ENCODE peak calls at places on chromosomes 7 and 10, in five cellular contexts. A is SK-N-SH, I is IMR-90, W is K562, L is GM12878. F is an unnamed sample.

GRCh38 chr10:96832721-96833219 is 672 bp downstream of the LCOR start:
- DNase-seq in A (peak), I (peak), W (no peak), L (no peak), F (peak)

GRCh38 chr10:72068901-72069446 is 19.4 kb downstream of the SPOCK2 start:
- DNase-seq in A (peak), I (no peak), W (no peak), L (no peak), F (no peak)

GRCh38 chr10:12308102-12308501 is 41.2 kb upstream of the CAMK1D start:
- DNase-seq in A (no peak), I (no peak), W (no peak), L (no peak), F (no peak)

GRCh38 chr7:111232249-111233084 is 141.5 kb downstream of the LRRN3 start:
- DNase-seq in A (no peak), I (peak), W (no peak), L (no peak), F (peak)

GRCh38 chr7:7438851-7439250 is 96.8 kb downstream of the COL28A1 start:
- DNase-seq in A (no peak), I (peak), W (no peak), L (no peak), F (peak)

GRCh38 chr7:522071-522937 is 2.7 kb upstream of the PDGFA start:
- DNase-seq in A (no peak), I (peak), W (peak), L (peak), F (no peak)

GRCh38 chr7:28808786-28809533 is 149.2 kb downstream of the TRIL start:
- DNase-seq in A (peak), I (peak), W (peak), L (no peak), F (no peak)

GRCh38 chr10:78868861-78869260 is 199.9 kb upstream of the ZMIZ1 start:
- DNase-seq in A (no peak), I (no peak), W (no peak), L (no peak), F (no peak)

GRCh38 chr7:1096156-1097119 is 8.5 kb downstream of the GPER1 start:
- DNase-seq in A (peak), I (no peak), W (no peak), L (no peak), F (no peak)

GRCh38 chr7:2598175-2598823 is 33.5 kb upstream of the TTYH3 start:
- DNase-seq in A (no peak), I (no peak), W (no peak), L (no peak), F (no peak)

GRCh38 chr7:14851610-14852009 is 50.9 kb downstream of the DGKB start:
- DNase-seq in A (no peak), I (peak), W (no peak), L (no peak), F (no peak)

GRCh38 chr10:31101123-31101522 is 69.5 kb upstream of the ZNF438 start:
- DNase-seq in A (no peak), I (peak), W (no peak), L (peak), F (peak)

GRCh38 chr7:105896407-105896842 is 20.0 kb upstream of the ATXN7L1 start:
- DNase-seq in A (peak), I (no peak), W (no peak), L (no peak), F (no peak)

GRCh38 chr10:12981570-12981969 is 19.9 kb downstream of the CCDC3 start:
- DNase-seq in A (no peak), I (peak), W (no peak), L (no peak), F (no peak)

GRCh38 chr10:101649530-101650085 is 45.4 kb downstream of the FBXW4 start:
- DNase-seq in A (no peak), I (no peak), W (no peak), L (no peak), F (no peak)

GRCh38 chr7:40739257-40739656 is 604.5 kb downstream of the SUGCT start:
- DNase-seq in A (no peak), I (no peak), W (no peak), L (no peak), F (no peak)

GRCh38 chr7:1029637-1030443 is 14.5 kb upstream of the GPR146 start:
- DNase-seq in A (no peak), I (no peak), W (no peak), L (no peak), F (no peak)

GRCh38 chr10:10138685-10139084 is 879.0 kb upstream of the CELF2 start:
- DNase-seq in A (no peak), I (no peak), W (no peak), L (no peak), F (no peak)

GRCh38 chr7:100430450-100431285 is 1.0 kb downstream of the MEPCE start:
- DNase-seq in A (peak), I (peak), W (peak), L (no peak), F (no peak)

GRCh38 chr7:41476117-41476803 is 226.6 kb downstream of the INHBA start:
- DNase-seq in A (no peak), I (no peak), W (no peak), L (peak), F (no peak)

GRCh38 chr7:35253680-35254495 is at the start of gene TBX20:
- DNase-seq in A (peak), I (peak), W (no peak), L (no peak), F (peak)

GRCh38 chr10:12914111-12914510 is 87.4 kb downstream of the CCDC3 start:
- DNase-seq in A (no peak), I (no peak), W (no peak), L (no peak), F (no peak)

GRCh38 chr7:134667899-134668298 is 21.2 kb downstream of the BPGM start:
- DNase-seq in A (no peak), I (no peak), W (no peak), L (no peak), F (no peak)

GRCh38 chr7:148303295-148304013 is 287.1 kb upstream of the C7orf33 start:
- DNase-seq in A (peak), I (no peak), W (no peak), L (no peak), F (peak)

GRCh38 chr10:63256047-63256773 is 123.1 kb downstream of the NRBF2 start:
- DNase-seq in A (peak), I (no peak), W (no peak), L (no peak), F (no peak)

DNA sequence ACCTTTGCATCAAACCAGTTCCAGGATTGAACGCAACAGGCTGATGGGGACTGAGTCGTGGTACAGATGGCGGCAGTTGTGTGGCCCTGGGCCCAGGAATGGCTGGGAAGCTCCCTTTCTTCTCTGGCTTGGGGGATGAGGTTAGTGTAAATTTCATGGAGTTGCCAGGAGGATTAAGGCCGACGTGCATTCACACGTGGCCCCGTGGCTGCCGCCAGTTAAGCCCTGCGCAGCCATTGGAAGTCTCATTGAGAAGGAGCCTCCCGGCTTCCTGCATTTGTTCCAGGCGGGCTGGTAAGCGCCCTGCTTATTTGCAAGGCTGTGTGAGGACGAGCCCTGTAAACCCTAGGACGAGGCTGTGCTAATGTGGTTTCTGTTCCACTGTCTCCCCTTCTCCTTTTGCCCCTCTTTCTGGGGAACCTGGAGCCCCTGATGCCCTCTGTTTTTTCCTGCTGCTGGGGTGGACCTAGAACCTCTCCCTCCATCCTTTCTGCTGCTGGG is 174.7 kb upstream of the TNRC18 start:
- DNase-seq in A (no peak), I (no peak), W (no peak), L (no peak), F (no peak)
- TF ChIP-seq RCOR1 in A (no peak), I (no peak), W (no peak), L (no peak), F (no peak)

DNA sequence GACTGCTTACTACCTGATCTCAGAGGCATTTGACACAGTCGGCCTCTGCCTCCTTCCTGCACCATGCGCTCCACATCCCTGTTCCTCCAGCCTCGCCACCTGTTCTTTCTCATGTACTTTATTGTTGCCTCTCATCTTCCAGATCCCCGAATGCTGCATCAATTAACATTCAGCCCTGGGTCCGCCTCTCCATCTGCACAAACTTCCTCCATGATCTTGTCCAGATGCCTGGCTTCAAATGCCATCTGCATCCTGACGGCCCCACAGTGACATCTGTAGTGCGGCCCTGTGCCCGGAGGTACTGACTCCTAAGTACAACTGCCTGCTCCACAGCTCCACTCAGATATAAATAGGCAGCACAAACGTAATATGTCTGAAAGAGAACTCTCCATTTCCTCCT is 51.2 kb upstream of the STK17A start:
- DNase-seq in A (peak), I (no peak), W (no peak), L (no peak), F (no peak)
- TF ChIP-seq RCOR1 in A (peak), I (no peak), W (no peak), L (no peak), F (no peak)

DNA sequence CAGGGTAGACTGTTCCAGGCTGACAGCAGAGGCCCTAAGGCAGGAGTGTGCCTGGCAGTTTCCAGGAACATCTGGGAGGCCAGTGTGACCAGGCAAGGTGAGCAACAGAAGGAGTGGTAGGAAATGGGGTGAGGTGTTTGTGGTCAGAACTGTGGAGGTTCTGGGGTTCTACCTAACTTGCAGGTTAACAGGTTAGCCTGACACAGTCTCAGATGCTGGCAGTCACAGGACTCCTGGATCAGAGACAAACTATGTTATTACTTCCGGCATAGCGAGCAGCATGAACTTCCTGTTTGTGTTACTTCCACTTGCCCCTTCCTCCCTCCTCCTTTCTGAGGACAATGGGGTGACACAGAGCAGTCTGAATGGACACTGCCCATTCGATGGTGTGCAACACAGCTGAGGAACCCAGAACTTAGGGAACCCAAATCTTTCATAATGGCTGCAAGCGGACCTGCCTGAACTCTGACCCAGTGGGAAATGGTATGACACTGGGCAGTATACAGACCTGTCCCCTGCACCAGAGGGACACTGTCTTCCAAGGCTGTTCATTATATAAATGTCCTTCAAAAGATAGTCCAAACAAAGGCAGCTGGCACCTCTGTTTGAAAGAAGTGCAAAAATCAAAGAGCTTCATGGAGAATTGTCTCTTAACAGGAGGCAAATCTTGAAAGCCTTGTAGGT is 3.9 kb upstream of the SAR1A start:
- DNase-seq in A (no peak), I (no peak), W (no peak), L (no peak), F (no peak)
- TF ChIP-seq RCOR1 in A (no peak), I (no peak), W (no peak), L (no peak), F (no peak)

GRCh38 chr10:132384618-132385510 is 12.1 kb upstream of the PWWP2B start:
- DNase-seq in A (no peak), I (no peak), W (no peak), L (no peak), F (no peak)
- TF ChIP-seq RCOR1 in A (no peak), I (no peak), W (no peak), L (no peak), F (no peak)

GRCh38 chr10:46560952-46561351 is 4.5 kb upstream of the GPRIN2 start:
- DNase-seq in A (no peak), I (no peak), W (no peak), L (no peak), F (no peak)
- TF ChIP-seq RCOR1 in A (no peak), I (no peak), W (no peak), L (no peak), F (no peak)

DNA sequence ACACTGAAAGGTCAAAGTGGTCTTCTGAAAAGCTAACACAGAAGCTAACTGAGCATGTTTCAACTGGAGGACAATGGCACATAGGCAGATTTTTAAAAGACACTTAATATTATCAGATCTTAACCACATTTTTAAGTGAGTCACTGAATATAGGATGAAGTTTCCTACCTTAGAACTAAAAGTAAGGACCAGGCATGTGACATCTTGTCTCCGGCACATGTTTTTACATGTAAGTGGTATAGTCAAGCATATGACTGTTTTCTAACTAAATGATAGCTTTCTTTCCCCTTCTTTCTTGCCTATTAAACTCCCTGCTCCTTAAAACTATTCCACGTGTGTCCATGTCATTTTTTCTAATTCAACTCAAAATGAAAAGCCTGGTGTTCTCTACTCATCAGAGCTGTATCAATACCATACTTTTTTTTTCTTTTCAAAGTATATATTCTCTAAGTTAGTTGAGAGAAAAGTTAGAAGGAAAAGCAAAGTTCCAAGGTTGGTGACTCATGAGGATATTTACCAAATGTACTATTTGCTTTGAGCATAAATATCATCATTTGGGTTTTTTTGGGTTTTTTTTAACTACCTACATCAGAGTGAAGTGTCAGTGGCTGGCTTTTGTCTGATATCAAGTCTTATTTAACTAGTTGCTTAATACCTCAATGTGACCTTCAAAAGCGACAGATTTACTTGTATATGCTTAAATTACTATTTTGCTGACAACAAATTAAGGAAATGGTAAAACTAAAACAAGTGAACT is 127.5 kb downstream of the CRPPA start:
- DNase-seq in A (no peak), I (no peak), W (no peak), L (no peak), F (no peak)
- TF ChIP-seq RCOR1 in A (no peak), I (no peak), W (no peak), L (no peak), F (no peak)

F was measured in A549.